ENCODE peak calls at places on chromosomes 2 and 18, in nine cellular contexts. One of them, this sample, is unnamed.

GRCh38 chr2:113012436-113013335 is 7.4 kb downstream of the IL36A start:
- DNase-seq in A549: peak
- DNase-seq in HFF-Myc: no peak
- DNase-seq in coronary artery: no peak
- DNase-seq in fibroblast of villous mesenchyme: no peak
- DNase-seq in adrenal gland: no peak
- DNase-seq in endothelial cell of umbilical vein: no peak
- DNase-seq in AG10803: no peak
- DNase-seq in fibroblast of lung: peak
- DNase-seq in this sample: no peak

GRCh38 chr2:96159084-96159830 is 14.0 kb upstream of the DUSP2 start:
- DNase-seq in fibroblast of lung: no peak
- DNase-seq in fibroblast of villous mesenchyme: no peak
- DNase-seq in HFF-Myc: no peak
- DNase-seq in endothelial cell of umbilical vein: no peak
- DNase-seq in A549: no peak
- DNase-seq in adrenal gland: no peak
- DNase-seq in AG10803: no peak
- DNase-seq in coronary artery: no peak
- DNase-seq in this sample: no peak

GRCh38 chr2:71680925-71681324 is 227.6 kb downstream of the DYSF start:
- DNase-seq in endothelial cell of umbilical vein: no peak
- DNase-seq in A549: no peak
- DNase-seq in adrenal gland: no peak
- DNase-seq in fibroblast of lung: no peak
- DNase-seq in HFF-Myc: no peak
- DNase-seq in coronary artery: no peak
- DNase-seq in fibroblast of villous mesenchyme: no peak
- DNase-seq in AG10803: no peak
- DNase-seq in this sample: no peak

GRCh38 chr2:128438586-128438985 is 119.9 kb upstream of the HS6ST1 start:
- DNase-seq in HFF-Myc: no peak
- DNase-seq in A549: no peak
- DNase-seq in adrenal gland: no peak
- DNase-seq in coronary artery: peak
- DNase-seq in fibroblast of lung: no peak
- DNase-seq in AG10803: no peak
- DNase-seq in fibroblast of villous mesenchyme: no peak
- DNase-seq in endothelial cell of umbilical vein: no peak
- DNase-seq in this sample: no peak

GRCh38 chr2:133489641-133490411 is 78.4 kb downstream of the NCKAP5 start:
- DNase-seq in AG10803: peak
- DNase-seq in adrenal gland: peak
- DNase-seq in endothelial cell of umbilical vein: no peak
- DNase-seq in coronary artery: no peak
- DNase-seq in fibroblast of lung: peak
- DNase-seq in fibroblast of villous mesenchyme: no peak
- DNase-seq in HFF-Myc: no peak
- DNase-seq in A549: no peak
- DNase-seq in this sample: no peak

GRCh38 chr2:197460653-197461052 is 7.3 kb downstream of the COQ10B start:
- DNase-seq in adrenal gland: no peak
- DNase-seq in A549: no peak
- DNase-seq in coronary artery: no peak
- DNase-seq in fibroblast of villous mesenchyme: no peak
- DNase-seq in HFF-Myc: no peak
- DNase-seq in AG10803: no peak
- DNase-seq in fibroblast of lung: no peak
- DNase-seq in endothelial cell of umbilical vein: no peak
- DNase-seq in this sample: no peak

GRCh38 chr2:33491685-33492084 is 15.2 kb downstream of the RASGRP3 start:
- DNase-seq in endothelial cell of umbilical vein: no peak
- DNase-seq in fibroblast of lung: no peak
- DNase-seq in coronary artery: no peak
- DNase-seq in AG10803: no peak
- DNase-seq in adrenal gland: no peak
- DNase-seq in fibroblast of villous mesenchyme: no peak
- DNase-seq in HFF-Myc: no peak
- DNase-seq in A549: no peak
- DNase-seq in this sample: no peak

GRCh38 chr2:149990965-149991364 is 403.4 kb upstream of the MMADHC start:
- DNase-seq in coronary artery: no peak
- DNase-seq in HFF-Myc: no peak
- DNase-seq in fibroblast of lung: no peak
- DNase-seq in A549: no peak
- DNase-seq in endothelial cell of umbilical vein: no peak
- DNase-seq in fibroblast of villous mesenchyme: no peak
- DNase-seq in adrenal gland: no peak
- DNase-seq in AG10803: no peak
- DNase-seq in this sample: no peak

GRCh38 chr18:72634500-72634899 is 90.4 kb upstream of the CBLN2 start:
- DNase-seq in fibroblast of villous mesenchyme: no peak
- DNase-seq in A549: no peak
- DNase-seq in HFF-Myc: no peak
- DNase-seq in fibroblast of lung: no peak
- DNase-seq in adrenal gland: no peak
- DNase-seq in coronary artery: no peak
- DNase-seq in endothelial cell of umbilical vein: no peak
- DNase-seq in AG10803: no peak
- DNase-seq in this sample: peak

GRCh38 chr2:187547353-187547979 is 6.8 kb downstream of the TFPI start:
- DNase-seq in fibroblast of lung: peak
- DNase-seq in coronary artery: peak
- DNase-seq in endothelial cell of umbilical vein: peak
- DNase-seq in AG10803: peak
- DNase-seq in HFF-Myc: peak
- DNase-seq in fibroblast of villous mesenchyme: peak
- DNase-seq in A549: peak
- DNase-seq in adrenal gland: peak
- DNase-seq in this sample: no peak

GRCh38 chr18:41906528-41907256 is 48.3 kb upstream of the PIK3C3 start:
- DNase-seq in A549: peak
- DNase-seq in AG10803: peak
- DNase-seq in endothelial cell of umbilical vein: peak
- DNase-seq in fibroblast of lung: peak
- DNase-seq in adrenal gland: no peak
- DNase-seq in fibroblast of villous mesenchyme: peak
- DNase-seq in HFF-Myc: peak
- DNase-seq in coronary artery: no peak
- DNase-seq in this sample: peak

GRCh38 chr18:66819235-66819634 is 215.3 kb upstream of the CDH19 start:
- DNase-seq in HFF-Myc: no peak
- DNase-seq in adrenal gland: no peak
- DNase-seq in A549: no peak
- DNase-seq in coronary artery: no peak
- DNase-seq in fibroblast of lung: no peak
- DNase-seq in AG10803: no peak
- DNase-seq in fibroblast of villous mesenchyme: no peak
- DNase-seq in endothelial cell of umbilical vein: no peak
- DNase-seq in this sample: no peak

GRCh38 chr2:153770359-153770991 is 101.2 kb upstream of the GALNT13 start:
- DNase-seq in endothelial cell of umbilical vein: no peak
- DNase-seq in coronary artery: no peak
- DNase-seq in HFF-Myc: no peak
- DNase-seq in A549: no peak
- DNase-seq in adrenal gland: no peak
- DNase-seq in fibroblast of villous mesenchyme: peak
- DNase-seq in AG10803: no peak
- DNase-seq in fibroblast of lung: no peak
- DNase-seq in this sample: no peak
- TF ChIP-seq CTCF in endothelial cell of umbilical vein: no peak
- TF ChIP-seq CTCF in coronary artery: no peak
- TF ChIP-seq CTCF in HFF-Myc: no peak
- TF ChIP-seq CTCF in A549: no peak
- TF ChIP-seq CTCF in adrenal gland: no peak
- TF ChIP-seq CTCF in fibroblast of villous mesenchyme: no peak
- TF ChIP-seq CTCF in AG10803: no peak
- TF ChIP-seq CTCF in fibroblast of lung: no peak
- TF ChIP-seq CTCF in this sample: peak

GRCh38 chr2:190060019-190060418 is 2.5 kb downstream of the MSTN start:
- DNase-seq in endothelial cell of umbilical vein: no peak
- DNase-seq in AG10803: no peak
- DNase-seq in HFF-Myc: no peak
- DNase-seq in A549: no peak
- DNase-seq in adrenal gland: no peak
- DNase-seq in fibroblast of villous mesenchyme: no peak
- DNase-seq in fibroblast of lung: no peak
- DNase-seq in coronary artery: no peak
- DNase-seq in this sample: no peak
- H3K4me3 ChIP-seq in endothelial cell of umbilical vein: no peak
- H3K4me3 ChIP-seq in AG10803: no peak
- H3K4me3 ChIP-seq in HFF-Myc: no peak
- H3K4me3 ChIP-seq in A549: no peak
- H3K4me3 ChIP-seq in adrenal gland: no peak
- H3K4me3 ChIP-seq in fibroblast of villous mesenchyme: no peak
- H3K4me3 ChIP-seq in fibroblast of lung: no peak
- H3K4me3 ChIP-seq in coronary artery: no peak
- H3K4me3 ChIP-seq in this sample: no peak

GRCh38 chr2:191319181-191319580 is 74.0 kb downstream of the MYO1B start:
- DNase-seq in fibroblast of villous mesenchyme: peak
- DNase-seq in HFF-Myc: no peak
- DNase-seq in A549: no peak
- DNase-seq in AG10803: no peak
- DNase-seq in coronary artery: no peak
- DNase-seq in endothelial cell of umbilical vein: no peak
- DNase-seq in fibroblast of lung: peak
- DNase-seq in adrenal gland: no peak
- DNase-seq in this sample: no peak

GRCh38 chr2:191322838-191323506 is 77.8 kb downstream of the MYO1B start:
- DNase-seq in coronary artery: no peak
- DNase-seq in AG10803: no peak
- DNase-seq in fibroblast of villous mesenchyme: no peak
- DNase-seq in endothelial cell of umbilical vein: no peak
- DNase-seq in HFF-Myc: no peak
- DNase-seq in fibroblast of lung: peak
- DNase-seq in adrenal gland: no peak
- DNase-seq in A549: no peak
- DNase-seq in this sample: no peak

GRCh38 chr2:191318729-191319078 is 73.5 kb downstream of the MYO1B start:
- DNase-seq in AG10803: peak
- DNase-seq in fibroblast of villous mesenchyme: peak
- DNase-seq in HFF-Myc: peak
- DNase-seq in coronary artery: no peak
- DNase-seq in endothelial cell of umbilical vein: no peak
- DNase-seq in adrenal gland: no peak
- DNase-seq in A549: peak
- DNase-seq in fibroblast of lung: peak
- DNase-seq in this sample: peak

GRCh38 chr2:191320881-191321280 is 75.7 kb downstream of the MYO1B start:
- DNase-seq in coronary artery: no peak
- DNase-seq in A549: no peak
- DNase-seq in AG10803: no peak
- DNase-seq in adrenal gland: no peak
- DNase-seq in endothelial cell of umbilical vein: no peak
- DNase-seq in fibroblast of villous mesenchyme: no peak
- DNase-seq in fibroblast of lung: no peak
- DNase-seq in HFF-Myc: no peak
- DNase-seq in this sample: no peak

DNA sequence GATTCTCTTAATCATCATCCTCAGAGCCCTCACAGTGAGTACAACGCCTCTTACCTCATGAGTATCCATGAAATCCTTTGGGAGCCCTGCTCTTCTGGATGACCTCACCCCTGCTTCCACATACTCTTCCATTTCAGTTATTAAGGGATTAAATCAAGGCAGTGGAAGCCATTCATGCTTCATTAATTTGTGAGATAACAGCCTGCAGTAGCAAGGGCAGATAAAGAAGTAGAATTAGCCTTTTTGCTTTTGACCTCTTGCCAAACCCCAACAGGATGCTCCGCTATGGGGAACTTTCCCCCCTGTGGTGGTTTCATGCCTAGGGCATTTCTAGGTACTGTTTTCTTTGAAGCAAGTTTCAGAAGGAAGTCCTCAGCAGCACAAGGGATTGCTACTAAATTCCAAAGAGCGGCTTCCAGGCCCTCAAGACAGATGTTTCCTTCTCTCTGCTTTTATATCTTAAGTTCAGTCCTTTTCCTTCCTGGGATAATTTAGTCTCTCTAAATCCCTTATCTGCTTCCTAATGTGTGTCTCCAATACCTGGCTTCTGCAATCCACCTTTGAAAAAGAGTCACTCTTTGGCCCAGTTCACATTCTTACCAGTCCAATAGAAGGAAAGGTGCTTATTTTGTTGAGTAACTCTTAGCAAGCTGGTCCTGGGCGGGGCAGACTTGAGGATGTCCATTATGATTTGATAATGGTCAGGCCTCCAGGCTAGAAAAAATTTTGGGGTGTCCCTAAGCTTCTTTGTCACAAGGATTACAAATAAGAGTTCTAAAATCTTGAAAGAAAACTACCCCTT is 76.9 kb downstream of the MYO1B start:
- DNase-seq in adrenal gland: no peak
- DNase-seq in endothelial cell of umbilical vein: peak
- DNase-seq in HFF-Myc: no peak
- DNase-seq in AG10803: peak
- DNase-seq in fibroblast of lung: peak
- DNase-seq in A549: no peak
- DNase-seq in fibroblast of villous mesenchyme: peak
- DNase-seq in coronary artery: no peak
- DNase-seq in this sample: no peak
- TF ChIP-seq CTCF in adrenal gland: no peak
- TF ChIP-seq CTCF in endothelial cell of umbilical vein: no peak
- TF ChIP-seq CTCF in HFF-Myc: no peak
- TF ChIP-seq CTCF in AG10803: no peak
- TF ChIP-seq CTCF in fibroblast of lung: no peak
- TF ChIP-seq CTCF in A549: no peak
- TF ChIP-seq CTCF in fibroblast of villous mesenchyme: no peak
- TF ChIP-seq CTCF in coronary artery: no peak
- TF ChIP-seq CTCF in this sample: no peak

DNA sequence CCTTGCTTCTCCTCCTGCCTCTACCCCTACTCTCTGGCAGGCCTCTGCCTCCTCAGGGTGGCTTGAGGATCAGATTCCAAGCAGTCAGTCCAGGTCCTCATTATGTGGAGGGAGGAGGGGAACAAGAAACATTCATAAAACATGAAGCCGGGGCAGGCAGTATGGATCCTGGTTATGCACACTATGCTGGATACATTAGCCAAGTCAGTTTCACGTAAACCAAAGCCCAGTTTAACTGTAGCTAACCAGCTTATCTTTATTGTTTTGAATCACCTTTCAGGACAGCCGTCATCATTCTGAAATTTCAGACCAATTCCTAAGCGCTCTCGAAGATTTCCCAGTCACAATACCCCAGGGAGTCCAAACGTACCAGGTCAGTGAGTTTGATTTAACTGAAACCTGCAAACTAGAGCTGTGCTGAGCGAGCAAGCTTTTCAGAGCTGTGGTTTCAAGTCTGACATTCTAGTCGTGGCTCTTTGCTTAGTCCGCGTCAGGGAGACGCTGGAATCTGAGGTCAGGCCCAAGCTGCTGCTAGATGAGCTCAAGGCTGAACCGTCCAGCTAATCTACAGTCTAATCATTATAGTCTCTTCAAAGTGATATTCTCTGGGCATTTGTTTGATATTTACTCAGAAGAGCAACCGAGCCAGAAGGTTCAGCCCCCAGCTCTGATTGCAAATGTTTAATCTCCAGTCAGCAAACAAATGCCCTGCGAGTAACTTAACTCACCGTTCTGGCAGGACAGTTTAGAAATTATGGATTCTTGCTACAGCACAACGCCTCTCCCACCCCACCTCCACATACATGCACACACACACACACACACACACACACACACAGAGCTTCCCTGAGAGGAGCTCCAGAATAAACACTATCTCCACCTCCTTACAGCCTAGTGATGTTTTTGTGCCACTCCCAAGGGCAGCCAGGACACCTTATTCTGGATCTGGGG is 63.8 kb upstream of the BZW1 start:
- DNase-seq in coronary artery: peak
- DNase-seq in A549: peak
- DNase-seq in HFF-Myc: no peak
- DNase-seq in endothelial cell of umbilical vein: no peak
- DNase-seq in AG10803: peak
- DNase-seq in fibroblast of lung: peak
- DNase-seq in adrenal gland: peak
- DNase-seq in fibroblast of villous mesenchyme: peak
- DNase-seq in this sample: peak
- H3K4me3 ChIP-seq in coronary artery: no peak
- H3K4me3 ChIP-seq in A549: no peak
- H3K4me3 ChIP-seq in HFF-Myc: no peak
- H3K4me3 ChIP-seq in endothelial cell of umbilical vein: no peak
- H3K4me3 ChIP-seq in AG10803: no peak
- H3K4me3 ChIP-seq in fibroblast of lung: no peak
- H3K4me3 ChIP-seq in adrenal gland: no peak
- H3K4me3 ChIP-seq in fibroblast of villous mesenchyme: peak
- H3K4me3 ChIP-seq in this sample: no peak

This sample was measured in LNCaP clone FGC.